ENCODE peak calls at places on chromosomes 3 and 15, in seven cellular contexts. F is H1, Q is K562, C is Panc1, J is SK-N-SH, D is HepG2, N is GM12878. A is an unnamed sample.

GRCh38 chr3:172522871-172523818 is at the start of gene TNFSF10:
- DNase-seq in F (no peak), Q (peak; percentile 48), C (no peak), J (no peak), D (peak; percentile 37), N (peak; percentile 76), A (no peak)

GRCh38 chr3:132973441-132973840 is 64.8 kb upstream of the TMEM108 start:
- DNase-seq in F (no peak), Q (no peak), C (no peak), J (no peak), D (no peak), N (no peak), A (no peak)

GRCh38 chr3:71515640-71516383 is 67.7 kb downstream of the FOXP1 start:
- DNase-seq in F (no peak), Q (no peak), C (no peak), J (no peak), D (no peak), N (no peak), A (no peak)

GRCh38 chr15:101244039-101244781 is 7.6 kb downstream of the CHSY1 start:
- DNase-seq in F (no peak), Q (no peak), C (no peak), J (no peak), D (peak; percentile 63), N (no peak), A (no peak)

GRCh38 chr3:38141173-38141951 is 2.9 kb downstream of the MYD88 start:
- DNase-seq in F (no peak), Q (no peak), C (no peak), J (no peak), D (no peak), N (no peak), A (no peak)

GRCh38 chr3:32500880-32501784 is 1.5 kb downstream of the CMTM6 start:
- DNase-seq in F (no peak), Q (no peak), C (no peak), J (peak; percentile 14), D (no peak), N (no peak), A (no peak)

GRCh38 chr3:125246237-125246636 is 33.7 kb upstream of the SLC12A8 start:
- DNase-seq in F (no peak), Q (no peak), C (no peak), J (no peak), D (no peak), N (no peak), A (no peak)

GRCh38 chr15:55685292-55685691 is 57.7 kb downstream of the PRTG start:
- DNase-seq in F (no peak), Q (no peak), C (no peak), J (no peak), D (no peak), N (no peak), A (no peak)

GRCh38 chr3:9951962-9952805 is at the start of gene PRRT3:
- DNase-seq in F (no peak), Q (peak; percentile 73), C (no peak), J (peak; percentile 86), D (no peak), N (no peak), A (no peak)

GRCh38 chr3:10527295-10528016 is 22.1 kb upstream of the ATP2B2 start:
- DNase-seq in F (no peak), Q (no peak), C (no peak), J (no peak), D (no peak), N (no peak), A (no peak)

GRCh38 chr15:70320077-70320830 is 222.5 kb upstream of the TLE3 start:
- DNase-seq in F (no peak), Q (no peak), C (no peak), J (no peak), D (no peak), N (no peak), A (no peak)

GRCh38 chr3:63613561-63613960 is 38.9 kb upstream of the SNTN start:
- DNase-seq in F (no peak), Q (no peak), C (no peak), J (no peak), D (no peak), N (no peak), A (no peak)

GRCh38 chr3:155110021-155110420 is 29.9 kb downstream of the MME start:
- DNase-seq in F (no peak), Q (no peak), C (no peak), J (no peak), D (no peak), N (no peak), A (no peak)

GRCh38 chr3:146502887-146503458 is 33.6 kb upstream of the PLSCR2 start:
- DNase-seq in F (no peak), Q (no peak), C (no peak), J (no peak), D (no peak), N (no peak), A (no peak)

GRCh38 chr3:104519968-104520655 is 846.6 kb upstream of the ALCAM start:
- DNase-seq in F (no peak), Q (no peak), C (no peak), J (no peak), D (no peak), N (peak; percentile 57), A (no peak)

GRCh38 chr3:182793663-182794454 is 555 bp downstream of the ATP11B start:
- DNase-seq in F (no peak), Q (peak; percentile 57), C (peak; percentile 35), J (peak; percentile 79), D (peak; percentile 3), N (no peak), A (no peak)

GRCh38 chr3:160472344-160472743 is 22.8 kb upstream of the TRIM59 start:
- DNase-seq in F (no peak), Q (no peak), C (no peak), J (no peak), D (no peak), N (no peak), A (no peak)

DNA sequence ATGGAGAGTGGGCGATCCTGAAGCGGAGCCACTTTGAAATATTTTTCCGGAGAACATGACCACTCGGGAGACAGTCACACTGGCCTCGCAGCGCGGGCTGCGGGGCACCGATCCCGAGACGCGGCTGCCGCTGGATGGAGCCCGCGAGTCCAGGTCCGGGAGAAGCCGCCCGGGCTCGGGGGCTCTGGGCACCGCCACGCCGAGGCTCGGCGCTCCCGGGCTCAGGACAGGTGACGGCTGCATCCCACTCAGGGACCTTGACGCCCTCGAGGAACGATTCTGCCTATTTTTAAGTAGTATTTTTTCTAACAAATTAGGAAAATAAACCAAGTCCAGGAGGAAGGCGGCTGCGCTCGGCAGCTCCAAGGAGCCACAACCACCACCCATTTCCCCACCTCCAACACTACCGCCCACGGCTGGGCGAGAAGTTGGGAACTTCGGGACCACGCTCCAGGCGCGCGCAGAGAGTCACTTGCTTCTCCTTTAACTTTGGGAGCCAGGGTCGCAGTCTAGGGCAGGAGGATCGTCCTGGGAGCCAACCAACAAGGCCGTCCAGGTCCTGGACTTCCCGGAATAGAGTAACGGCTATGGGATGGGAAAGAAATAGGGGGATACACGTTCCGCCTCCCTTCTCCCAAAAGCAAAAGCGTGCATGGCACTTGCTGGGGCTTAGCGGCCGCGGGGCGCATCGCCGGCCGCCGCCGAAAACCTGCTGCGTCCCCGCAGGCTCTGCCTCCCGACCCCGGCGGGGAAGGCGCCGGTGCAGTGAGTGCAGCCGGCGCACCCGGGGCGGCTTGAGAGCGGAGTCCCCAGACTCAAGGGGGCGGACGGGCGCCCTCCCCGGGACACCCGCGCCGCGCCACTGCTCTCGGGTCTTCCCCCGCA is 897 bp downstream of the MEGF11 start:
- DNase-seq in F (no peak), Q (peak; percentile 56), C (no peak), J (peak; percentile 94), D (peak; percentile 7), N (no peak), A (peak; percentile 27)
- TF ChIP-seq SIN3A in F (no peak), Q (no peak), C (no peak), J (no peak), D (no peak), N (no peak), A (no peak)

DNA sequence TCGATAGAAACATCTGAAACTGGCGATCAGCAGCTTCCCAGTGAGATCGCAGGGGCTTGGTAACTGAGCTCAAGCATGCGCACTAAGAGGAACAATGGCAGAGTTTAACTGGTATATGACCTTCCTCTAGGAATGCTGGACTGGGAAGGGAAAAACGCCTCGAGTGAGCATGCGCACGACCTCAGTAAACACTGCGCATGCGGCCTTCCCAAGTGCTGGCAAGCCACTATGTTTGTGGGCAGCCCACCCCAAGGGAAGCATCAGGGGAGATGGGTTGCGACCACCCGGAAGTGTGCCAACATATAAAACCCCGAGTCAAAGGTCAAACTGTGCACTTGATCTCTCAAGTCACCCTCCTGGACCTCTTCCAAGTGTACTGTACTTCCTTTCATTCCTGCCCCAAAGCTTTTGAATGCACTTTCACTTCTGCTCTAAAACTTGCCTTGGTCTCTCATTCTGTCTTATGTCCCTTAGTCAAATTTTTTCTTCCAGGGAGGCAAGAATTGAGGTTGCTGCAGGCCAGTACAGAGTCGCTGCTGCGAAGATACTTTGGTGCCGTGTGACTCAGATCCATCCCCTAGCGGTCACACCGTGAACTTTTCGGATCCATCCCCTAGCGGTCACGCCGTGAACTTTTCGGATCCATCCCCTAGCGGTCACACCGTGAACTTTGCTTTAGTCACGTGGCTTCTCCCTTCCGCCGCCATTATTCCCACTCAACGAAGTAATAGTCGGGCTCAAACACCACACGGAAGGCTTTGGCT is 243.3 kb downstream of the FAM43A start:
- DNase-seq in F (peak; percentile 33), Q (peak; percentile 61), C (no peak), J (no peak), D (no peak), N (no peak), A (peak; percentile 69)
- TF ChIP-seq CTCF in F (peak; percentile 99), Q (peak; percentile 98), C (no peak), J (no peak), D (peak; percentile 41), N (no peak), A (peak; percentile 100)

GRCh38 chr3:53354945-53355498 is 7.7 kb upstream of the DCP1A start:
- DNase-seq in F (no peak), Q (peak; percentile 31), C (no peak), J (no peak), D (no peak), N (no peak), A (no peak)

GRCh38 chr3:53346922-53347260 is 452 bp downstream of the DCP1A start:
- DNase-seq in F (no peak), Q (no peak), C (no peak), J (no peak), D (no peak), N (no peak), A (no peak)

GRCh38 chr3:53346514-53346913 is 829 bp downstream of the DCP1A start:
- DNase-seq in F (no peak), Q (peak; percentile 24), C (no peak), J (peak; percentile 43), D (peak; percentile 32), N (no peak), A (no peak)

GRCh38 chr3:53347261-53348064 is at the start of gene DCP1A:
- DNase-seq in F (peak; percentile 91), Q (peak; percentile 94), C (peak; percentile 80), J (peak; percentile 96), D (peak; percentile 93), N (peak; percentile 89), A (peak; percentile 91)

DNA sequence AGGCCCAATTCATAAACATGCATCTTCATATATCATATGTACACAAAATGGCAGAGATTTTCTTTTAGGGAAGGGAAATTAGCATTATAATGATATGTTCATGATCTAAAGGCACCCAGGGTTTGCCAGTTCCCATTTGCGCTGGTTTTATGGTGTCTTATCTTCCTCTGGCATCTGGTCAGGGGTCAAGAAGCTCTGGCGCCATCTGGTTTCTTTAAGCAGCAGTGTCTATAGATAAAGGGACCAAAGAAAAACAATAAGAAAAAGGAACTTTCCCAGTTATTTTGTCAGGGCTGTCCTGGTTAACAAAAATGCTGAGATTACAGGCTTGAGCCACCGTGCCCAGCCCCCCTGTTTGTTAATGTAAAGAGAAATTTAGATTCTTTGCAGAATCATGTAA is 3.3 kb upstream of the DCP1A start:
- DNase-seq in F (no peak), Q (peak; percentile 87), C (no peak), J (peak; percentile 36), D (peak; percentile 14), N (no peak), A (peak; percentile 18)
- TF ChIP-seq SIN3A in F (no peak), Q (no peak), C (no peak), J (no peak), D (no peak), N (no peak), A (no peak)

GRCh38 chr3:16927485-16927884 is 42.7 kb downstream of the PLCL2 start:
- DNase-seq in F (no peak), Q (peak; percentile 18), C (no peak), J (no peak), D (no peak), N (no peak), A (no peak)
- TF ChIP-seq CTCF in F (peak; percentile 23), Q (peak; percentile 37), C (peak; percentile 17), J (no peak), D (no peak), N (peak; percentile 49), A (peak; percentile 34)